ENCODE peak calls at places on chromosomes 13 and 19, in seven cellular contexts. One of them, this sample, is unnamed.

GRCh38 chr19:1133471-1133929 is 29.7 kb downstream of the GPX4 start:
- DNase-seq in pancreas: no peak
- DNase-seq in stimulated activated CD4-positive, alpha-beta T cell treated with anti-CD3 and anti-CD28 coated beads, Interleukin-15, amount 100 ng/mL, for 1 hour: peak; percentile 56
- DNase-seq in erythroblast: peak; percentile 33
- DNase-seq in A673: peak; percentile 47
- DNase-seq in mesothelial cell of epicardium: no peak
- DNase-seq in skeletal muscle cell: no peak
- DNase-seq in this sample: no peak

GRCh38 chr19:29605653-29606419 is at the start of gene POP4:
- DNase-seq in pancreas: peak; percentile 98
- DNase-seq in stimulated activated CD4-positive, alpha-beta T cell treated with anti-CD3 and anti-CD28 coated beads, Interleukin-15, amount 100 ng/mL, for 1 hour: peak; percentile 98
- DNase-seq in erythroblast: peak; percentile 98
- DNase-seq in A673: peak; percentile 97
- DNase-seq in mesothelial cell of epicardium: peak; percentile 98
- DNase-seq in skeletal muscle cell: peak; percentile 71
- DNase-seq in this sample: peak; percentile 91

GRCh38 chr19:28509079-28509895 is 703.7 kb downstream of the UQCRFS1 start:
- DNase-seq in pancreas: no peak
- DNase-seq in stimulated activated CD4-positive, alpha-beta T cell treated with anti-CD3 and anti-CD28 coated beads, Interleukin-15, amount 100 ng/mL, for 1 hour: no peak
- DNase-seq in erythroblast: no peak
- DNase-seq in A673: no peak
- DNase-seq in mesothelial cell of epicardium: no peak
- DNase-seq in skeletal muscle cell: no peak
- DNase-seq in this sample: no peak

GRCh38 chr19:33712268-33712667 is 84.4 kb upstream of the KCTD15 start:
- DNase-seq in pancreas: no peak
- DNase-seq in stimulated activated CD4-positive, alpha-beta T cell treated with anti-CD3 and anti-CD28 coated beads, Interleukin-15, amount 100 ng/mL, for 1 hour: no peak
- DNase-seq in erythroblast: no peak
- DNase-seq in A673: no peak
- DNase-seq in mesothelial cell of epicardium: no peak
- DNase-seq in skeletal muscle cell: no peak
- DNase-seq in this sample: no peak

GRCh38 chr19:1780272-1780957 is 27.1 kb downstream of the ONECUT3 start:
- DNase-seq in pancreas: no peak
- DNase-seq in stimulated activated CD4-positive, alpha-beta T cell treated with anti-CD3 and anti-CD28 coated beads, Interleukin-15, amount 100 ng/mL, for 1 hour: no peak
- DNase-seq in erythroblast: no peak
- DNase-seq in A673: no peak
- DNase-seq in mesothelial cell of epicardium: no peak
- DNase-seq in skeletal muscle cell: no peak
- DNase-seq in this sample: no peak

GRCh38 chr13:44181938-44182337 is 191.7 kb upstream of the SERP2 start:
- DNase-seq in pancreas: no peak
- DNase-seq in stimulated activated CD4-positive, alpha-beta T cell treated with anti-CD3 and anti-CD28 coated beads, Interleukin-15, amount 100 ng/mL, for 1 hour: no peak
- DNase-seq in erythroblast: no peak
- DNase-seq in A673: no peak
- DNase-seq in mesothelial cell of epicardium: no peak
- DNase-seq in skeletal muscle cell: no peak
- DNase-seq in this sample: no peak

GRCh38 chr13:51618626-51619025 is 34.4 kb downstream of the WDFY2 start:
- DNase-seq in pancreas: no peak
- DNase-seq in stimulated activated CD4-positive, alpha-beta T cell treated with anti-CD3 and anti-CD28 coated beads, Interleukin-15, amount 100 ng/mL, for 1 hour: no peak
- DNase-seq in erythroblast: no peak
- DNase-seq in A673: no peak
- DNase-seq in mesothelial cell of epicardium: no peak
- DNase-seq in skeletal muscle cell: no peak
- DNase-seq in this sample: no peak

GRCh38 chr19:17104679-17105078 is 29.1 kb downstream of the MYO9B start:
- DNase-seq in pancreas: no peak
- DNase-seq in stimulated activated CD4-positive, alpha-beta T cell treated with anti-CD3 and anti-CD28 coated beads, Interleukin-15, amount 100 ng/mL, for 1 hour: no peak
- DNase-seq in erythroblast: no peak
- DNase-seq in A673: no peak
- DNase-seq in mesothelial cell of epicardium: no peak
- DNase-seq in skeletal muscle cell: no peak
- DNase-seq in this sample: no peak

GRCh38 chr13:92362717-92363116 is 863.9 kb upstream of the GPC6 start:
- DNase-seq in pancreas: peak; percentile 24
- DNase-seq in stimulated activated CD4-positive, alpha-beta T cell treated with anti-CD3 and anti-CD28 coated beads, Interleukin-15, amount 100 ng/mL, for 1 hour: no peak
- DNase-seq in erythroblast: no peak
- DNase-seq in A673: no peak
- DNase-seq in mesothelial cell of epicardium: peak; percentile 79
- DNase-seq in skeletal muscle cell: no peak
- DNase-seq in this sample: no peak

GRCh38 chr13:41610426-41610825 is 153.1 kb downstream of the RGCC start:
- DNase-seq in pancreas: no peak
- DNase-seq in stimulated activated CD4-positive, alpha-beta T cell treated with anti-CD3 and anti-CD28 coated beads, Interleukin-15, amount 100 ng/mL, for 1 hour: no peak
- DNase-seq in erythroblast: no peak
- DNase-seq in A673: no peak
- DNase-seq in mesothelial cell of epicardium: no peak
- DNase-seq in skeletal muscle cell: peak; percentile 84
- DNase-seq in this sample: no peak

GRCh38 chr13:19618925-19619324 is 14.5 kb upstream of the MPHOSPH8 start:
- DNase-seq in pancreas: no peak
- DNase-seq in stimulated activated CD4-positive, alpha-beta T cell treated with anti-CD3 and anti-CD28 coated beads, Interleukin-15, amount 100 ng/mL, for 1 hour: no peak
- DNase-seq in erythroblast: peak; percentile 49
- DNase-seq in A673: peak; percentile 34
- DNase-seq in mesothelial cell of epicardium: no peak
- DNase-seq in skeletal muscle cell: no peak
- DNase-seq in this sample: no peak

GRCh38 chr19:4278010-4278409 is 1.1 kb upstream of the SHD start:
- DNase-seq in pancreas: no peak
- DNase-seq in stimulated activated CD4-positive, alpha-beta T cell treated with anti-CD3 and anti-CD28 coated beads, Interleukin-15, amount 100 ng/mL, for 1 hour: no peak
- DNase-seq in erythroblast: no peak
- DNase-seq in A673: no peak
- DNase-seq in mesothelial cell of epicardium: no peak
- DNase-seq in skeletal muscle cell: no peak
- DNase-seq in this sample: no peak

GRCh38 chr19:49497047-49497789 is 984 bp downstream of the RPS11 start:
- DNase-seq in pancreas: no peak
- DNase-seq in stimulated activated CD4-positive, alpha-beta T cell treated with anti-CD3 and anti-CD28 coated beads, Interleukin-15, amount 100 ng/mL, for 1 hour: peak; percentile 59
- DNase-seq in erythroblast: peak; percentile 90
- DNase-seq in A673: peak; percentile 87
- DNase-seq in mesothelial cell of epicardium: no peak
- DNase-seq in skeletal muscle cell: no peak
- DNase-seq in this sample: peak; percentile 40

GRCh38 chr19:40907968-40908735 is 26.1 kb upstream of the CYP2A7 start:
- DNase-seq in pancreas: no peak
- DNase-seq in stimulated activated CD4-positive, alpha-beta T cell treated with anti-CD3 and anti-CD28 coated beads, Interleukin-15, amount 100 ng/mL, for 1 hour: peak; percentile 55
- DNase-seq in erythroblast: peak; percentile 49
- DNase-seq in A673: no peak
- DNase-seq in mesothelial cell of epicardium: no peak
- DNase-seq in skeletal muscle cell: no peak
- DNase-seq in this sample: no peak

GRCh38 chr13:61685683-61686013 is 270.0 kb upstream of the PCDH20 start:
- DNase-seq in pancreas: no peak
- DNase-seq in stimulated activated CD4-positive, alpha-beta T cell treated with anti-CD3 and anti-CD28 coated beads, Interleukin-15, amount 100 ng/mL, for 1 hour: no peak
- DNase-seq in erythroblast: no peak
- DNase-seq in A673: peak; percentile 48
- DNase-seq in mesothelial cell of epicardium: no peak
- DNase-seq in skeletal muscle cell: no peak
- DNase-seq in this sample: no peak

GRCh38 chr19:51664997-51665396 is 18.4 kb upstream of the SIGLEC14 start:
- DNase-seq in pancreas: no peak
- DNase-seq in stimulated activated CD4-positive, alpha-beta T cell treated with anti-CD3 and anti-CD28 coated beads, Interleukin-15, amount 100 ng/mL, for 1 hour: no peak
- DNase-seq in erythroblast: no peak
- DNase-seq in A673: no peak
- DNase-seq in mesothelial cell of epicardium: no peak
- DNase-seq in skeletal muscle cell: no peak
- DNase-seq in this sample: no peak

GRCh38 chr13:78121459-78122348 is 203.1 kb upstream of the EDNRB start:
- DNase-seq in pancreas: no peak
- DNase-seq in stimulated activated CD4-positive, alpha-beta T cell treated with anti-CD3 and anti-CD28 coated beads, Interleukin-15, amount 100 ng/mL, for 1 hour: no peak
- DNase-seq in erythroblast: peak; percentile 78
- DNase-seq in A673: peak; percentile 84
- DNase-seq in mesothelial cell of epicardium: no peak
- DNase-seq in skeletal muscle cell: peak; percentile 34
- DNase-seq in this sample: peak; percentile 36

GRCh38 chr19:11673608-11674041 is 65.1 kb downstream of the ZNF823 start:
- DNase-seq in pancreas: peak; percentile 67
- DNase-seq in stimulated activated CD4-positive, alpha-beta T cell treated with anti-CD3 and anti-CD28 coated beads, Interleukin-15, amount 100 ng/mL, for 1 hour: no peak
- DNase-seq in erythroblast: peak; percentile 46
- DNase-seq in A673: peak; percentile 81
- DNase-seq in mesothelial cell of epicardium: peak; percentile 58
- DNase-seq in skeletal muscle cell: no peak
- DNase-seq in this sample: peak; percentile 69

GRCh38 chr19:46115396-46116109 is 8.9 kb downstream of the IGFL3 start:
- DNase-seq in pancreas: peak; percentile 17
- DNase-seq in stimulated activated CD4-positive, alpha-beta T cell treated with anti-CD3 and anti-CD28 coated beads, Interleukin-15, amount 100 ng/mL, for 1 hour: no peak
- DNase-seq in erythroblast: no peak
- DNase-seq in A673: no peak
- DNase-seq in mesothelial cell of epicardium: no peak
- DNase-seq in skeletal muscle cell: peak; percentile 47
- DNase-seq in this sample: peak; percentile 58

GRCh38 chr19:45477713-45478453 is 10.1 kb downstream of the FOSB start:
- DNase-seq in pancreas: no peak
- DNase-seq in stimulated activated CD4-positive, alpha-beta T cell treated with anti-CD3 and anti-CD28 coated beads, Interleukin-15, amount 100 ng/mL, for 1 hour: no peak
- DNase-seq in erythroblast: no peak
- DNase-seq in A673: peak; percentile 74
- DNase-seq in mesothelial cell of epicardium: no peak
- DNase-seq in skeletal muscle cell: no peak
- DNase-seq in this sample: no peak

GRCh38 chr13:70544706-70545105 is 436.5 kb upstream of the KLHL1 start:
- DNase-seq in pancreas: no peak
- DNase-seq in stimulated activated CD4-positive, alpha-beta T cell treated with anti-CD3 and anti-CD28 coated beads, Interleukin-15, amount 100 ng/mL, for 1 hour: no peak
- DNase-seq in erythroblast: no peak
- DNase-seq in A673: no peak
- DNase-seq in mesothelial cell of epicardium: no peak
- DNase-seq in skeletal muscle cell: no peak
- DNase-seq in this sample: no peak

GRCh38 chr19:53849237-53849676 is 18.4 kb upstream of the MYADM start:
- DNase-seq in pancreas: no peak
- DNase-seq in stimulated activated CD4-positive, alpha-beta T cell treated with anti-CD3 and anti-CD28 coated beads, Interleukin-15, amount 100 ng/mL, for 1 hour: no peak
- DNase-seq in erythroblast: no peak
- DNase-seq in A673: peak; percentile 27
- DNase-seq in mesothelial cell of epicardium: no peak
- DNase-seq in skeletal muscle cell: peak; percentile 49
- DNase-seq in this sample: peak; percentile 74

GRCh38 chr13:20146381-20146780 is 14.5 kb downstream of the GJA3 start:
- DNase-seq in pancreas: no peak
- DNase-seq in stimulated activated CD4-positive, alpha-beta T cell treated with anti-CD3 and anti-CD28 coated beads, Interleukin-15, amount 100 ng/mL, for 1 hour: no peak
- DNase-seq in erythroblast: no peak
- DNase-seq in A673: no peak
- DNase-seq in mesothelial cell of epicardium: no peak
- DNase-seq in skeletal muscle cell: no peak
- DNase-seq in this sample: no peak

GRCh38 chr19:7287716-7288115 is 6.5 kb downstream of the INSR start:
- DNase-seq in pancreas: no peak
- DNase-seq in stimulated activated CD4-positive, alpha-beta T cell treated with anti-CD3 and anti-CD28 coated beads, Interleukin-15, amount 100 ng/mL, for 1 hour: no peak
- DNase-seq in erythroblast: no peak
- DNase-seq in A673: no peak
- DNase-seq in mesothelial cell of epicardium: no peak
- DNase-seq in skeletal muscle cell: no peak
- DNase-seq in this sample: no peak

GRCh38 chr19:7748756-7749155 is 1.4 kb upstream of the CD209 start:
- DNase-seq in pancreas: no peak
- DNase-seq in stimulated activated CD4-positive, alpha-beta T cell treated with anti-CD3 and anti-CD28 coated beads, Interleukin-15, amount 100 ng/mL, for 1 hour: no peak
- DNase-seq in erythroblast: no peak
- DNase-seq in A673: peak; percentile 27
- DNase-seq in mesothelial cell of epicardium: no peak
- DNase-seq in skeletal muscle cell: no peak
- DNase-seq in this sample: no peak

GRCh38 chr19:38990949-38991697 is 15.6 kb upstream of the FBXO17 start:
- DNase-seq in pancreas: no peak
- DNase-seq in stimulated activated CD4-positive, alpha-beta T cell treated with anti-CD3 and anti-CD28 coated beads, Interleukin-15, amount 100 ng/mL, for 1 hour: no peak
- DNase-seq in erythroblast: no peak
- DNase-seq in A673: no peak
- DNase-seq in mesothelial cell of epicardium: no peak
- DNase-seq in skeletal muscle cell: no peak
- DNase-seq in this sample: no peak

GRCh38 chr19:8149261-8150094 is at the start of gene FBN3:
- DNase-seq in pancreas: no peak
- DNase-seq in stimulated activated CD4-positive, alpha-beta T cell treated with anti-CD3 and anti-CD28 coated beads, Interleukin-15, amount 100 ng/mL, for 1 hour: no peak
- DNase-seq in erythroblast: no peak
- DNase-seq in A673: no peak
- DNase-seq in mesothelial cell of epicardium: peak; percentile 64
- DNase-seq in skeletal muscle cell: no peak
- DNase-seq in this sample: no peak

GRCh38 chr13:27533155-27533643 is 82.8 kb upstream of the MTIF3 start:
- DNase-seq in pancreas: peak; percentile 87
- DNase-seq in stimulated activated CD4-positive, alpha-beta T cell treated with anti-CD3 and anti-CD28 coated beads, Interleukin-15, amount 100 ng/mL, for 1 hour: peak; percentile 25
- DNase-seq in erythroblast: peak; percentile 83
- DNase-seq in A673: peak; percentile 46
- DNase-seq in mesothelial cell of epicardium: peak; percentile 85
- DNase-seq in skeletal muscle cell: peak; percentile 21
- DNase-seq in this sample: peak; percentile 49

GRCh38 chr13:58119351-58119750 is 487.8 kb downstream of the PCDH17 start:
- DNase-seq in pancreas: no peak
- DNase-seq in stimulated activated CD4-positive, alpha-beta T cell treated with anti-CD3 and anti-CD28 coated beads, Interleukin-15, amount 100 ng/mL, for 1 hour: no peak
- DNase-seq in erythroblast: no peak
- DNase-seq in A673: no peak
- DNase-seq in mesothelial cell of epicardium: no peak
- DNase-seq in skeletal muscle cell: no peak
- DNase-seq in this sample: no peak

This sample was measured in stromal cell of bone marrow.